ENCODE peak calls at places on chromosomes 16 and 17, in four cellular contexts. Y is body of pancreas; M is CD8-positive, alpha-beta T cell; E is colonic mucosa. K is an unnamed sample.

GRCh38 chr16:70522216-70523000 is 946 bp downstream of the COG4 start:
- DNase-seq in M (no peak), E (no peak), Y (no peak), K (no peak)

GRCh38 chr16:16139061-16139460 is 84.2 kb downstream of the ABCC6 start:
- DNase-seq in M (no peak), E (no peak), Y (no peak), K (no peak)

GRCh38 chr17:58329808-58330543 is 1.4 kb upstream of the TSPOAP1 start:
- DNase-seq in Y (no peak), E (no peak), M (peak), K (no peak)

GRCh38 chr17:5419959-5420653 is at the start of gene RPAIN:
- DNase-seq in M (peak), E (peak), Y (peak), K (peak)

GRCh38 chr16:19722269-19722952 is 4.3 kb downstream of the IQCK start:
- DNase-seq in E (no peak), M (no peak), Y (no peak), K (no peak)

GRCh38 chr16:22206013-22206846 is at the start of gene EEF2K:
- DNase-seq in M (peak), E (peak), Y (peak), K (peak)

GRCh38 chr17:56833023-56833811 is 503 bp downstream of the C17orf67 start:
- DNase-seq in M (peak), Y (peak), E (peak), K (peak)

GRCh38 chr17:81135503-81136283 is 29.6 kb upstream of the PVALEF start:
- DNase-seq in E (no peak), Y (no peak), M (no peak), K (no peak)

GRCh38 chr16:67865318-67865717 is 7.5 kb upstream of the EDC4 start:
- DNase-seq in M (no peak), Y (peak), E (no peak), K (peak)

GRCh38 chr16:54201200-54201599 is 85.4 kb downstream of the IRX3 start:
- DNase-seq in E (no peak), M (no peak), Y (no peak), K (no peak)

GRCh38 chr16:78961464-78961863 is 639.1 kb downstream of the MAF start:
- DNase-seq in Y (no peak), M (no peak), E (no peak), K (no peak)

GRCh38 chr16:64428463-64428862 is 693.4 kb downstream of the CDH11 start:
- DNase-seq in M (no peak), Y (no peak), E (no peak), K (no peak)

GRCh38 chr17:8532021-8532420 is 96.3 kb downstream of the NDEL1 start:
- DNase-seq in E (peak), Y (peak), M (no peak), K (peak)

GRCh38 chr17:32875904-32876413 is 965 bp downstream of the MYO1D start:
- DNase-seq in M (no peak), E (no peak), Y (no peak), K (no peak)

DNA sequence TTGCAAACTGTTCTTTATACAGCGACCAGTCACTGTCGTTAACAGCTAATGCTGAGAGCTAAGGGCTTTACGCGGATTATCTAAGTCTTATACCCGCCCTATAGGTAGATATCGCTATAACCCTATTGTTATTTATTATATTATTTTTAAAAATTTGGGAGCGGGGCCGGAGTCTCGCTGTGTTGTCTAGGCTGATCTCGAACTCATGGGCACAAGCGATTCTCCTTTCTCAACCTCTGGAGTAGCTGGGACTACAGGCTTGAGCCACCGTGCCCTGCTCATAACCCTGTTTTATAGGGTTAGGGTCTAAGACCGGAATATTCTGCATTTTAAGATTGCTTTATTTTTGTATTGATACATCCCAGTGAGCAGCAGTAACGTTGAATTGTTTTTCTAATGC is 24.7 kb downstream of the DEF8 start:
- DNase-seq in Y (no peak), E (no peak), M (no peak), K (no peak)
- H3K27ac ChIP-seq in Y (peak), E (peak), M (peak), K (peak)

GRCh38 chr17:74078363-74078762 is 125.1 kb upstream of the RPL38 start:
- DNase-seq in M (no peak), Y (no peak), E (no peak), K (no peak)
- H3K27ac ChIP-seq in M (no peak), Y (no peak), E (no peak), K (no peak)

DNA sequence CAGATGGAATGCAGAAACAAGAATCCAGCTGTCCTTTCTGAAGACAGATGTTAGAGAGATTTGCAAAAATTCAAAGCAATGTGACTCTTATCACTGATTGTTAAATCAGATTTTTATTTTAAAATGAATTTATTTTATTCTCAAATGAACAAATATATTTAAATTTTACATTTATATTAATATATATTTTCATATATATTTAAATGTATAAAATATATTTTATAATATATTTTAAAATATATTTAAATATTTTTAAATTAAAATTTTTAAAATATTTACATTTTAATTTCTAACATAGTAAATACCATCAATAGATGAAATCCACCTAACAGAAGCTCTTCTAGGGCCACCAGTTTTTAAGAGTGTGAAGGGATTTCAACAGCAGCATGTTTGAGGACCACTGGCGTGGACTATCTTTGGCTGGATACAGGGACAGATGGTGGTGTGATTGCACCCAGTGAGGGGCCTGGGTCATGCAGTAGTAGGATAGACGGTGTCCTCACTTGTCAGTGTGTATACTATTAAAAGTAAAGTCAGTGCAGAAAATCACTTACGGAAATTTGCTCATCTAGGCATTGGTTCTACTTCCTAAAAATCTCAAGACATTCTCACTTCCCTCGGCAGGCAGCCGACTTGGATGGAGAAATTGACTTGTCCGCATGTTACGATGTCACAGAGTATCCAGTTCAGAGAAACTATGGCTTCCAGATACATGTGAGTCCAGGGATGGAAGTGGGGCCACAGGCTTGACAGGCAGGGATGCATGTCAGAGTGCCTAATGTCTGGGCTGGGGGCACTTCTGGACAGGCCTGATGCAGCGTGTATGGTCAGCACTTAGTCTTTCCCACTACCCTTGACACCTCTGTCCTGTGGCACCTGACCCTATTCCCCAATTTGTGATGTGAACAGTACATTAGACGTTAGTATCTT is 56.3 kb downstream of the PLD6 start:
- DNase-seq in M (no peak), Y (no peak), E (no peak), K (no peak)
- H3K27ac ChIP-seq in M (no peak), Y (no peak), E (no peak), K (no peak)

DNA sequence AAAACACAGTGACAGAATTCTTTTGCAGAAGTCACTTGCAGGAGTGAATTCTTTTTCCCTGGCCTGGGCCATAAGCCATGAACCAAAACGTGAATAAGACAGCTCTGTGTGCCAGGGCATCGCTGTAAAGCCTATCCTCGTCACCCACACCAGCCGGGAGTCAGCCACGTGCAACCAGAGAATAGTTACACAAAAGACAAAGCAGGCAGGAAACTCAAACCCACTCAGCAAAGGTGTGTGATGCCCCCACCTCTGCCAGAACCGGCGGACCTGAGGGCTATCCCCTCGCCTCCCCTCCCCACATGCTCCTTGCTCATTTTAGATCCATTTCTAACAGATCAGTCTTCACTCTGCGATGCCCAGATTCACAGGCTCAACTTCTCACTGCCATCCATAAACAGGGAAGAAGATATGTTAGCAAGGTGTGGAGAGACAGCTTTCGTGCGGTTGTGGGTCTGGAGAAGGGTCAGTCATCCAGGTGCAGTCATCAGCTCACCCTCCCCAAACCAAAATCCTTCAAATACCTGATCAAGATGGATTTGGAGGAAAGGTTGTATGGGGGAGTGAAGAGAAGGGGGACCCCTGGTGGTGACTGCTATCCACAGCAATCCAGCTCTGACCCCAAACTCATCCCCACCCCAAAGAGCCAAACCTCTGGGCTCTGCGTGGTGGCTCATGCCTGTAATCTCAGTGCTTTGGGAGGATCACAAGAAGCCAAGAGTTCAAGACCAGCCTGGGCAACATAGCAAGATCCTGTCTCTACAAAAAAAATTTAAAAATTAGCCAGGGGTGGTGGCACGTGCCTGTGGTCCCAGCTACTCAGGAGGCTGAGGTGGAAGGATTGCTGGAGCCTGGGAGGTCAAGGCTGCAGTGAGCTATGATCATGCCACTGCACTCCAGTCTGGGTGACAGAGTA is 219.2 kb downstream of the C16orf78 start:
- DNase-seq in M (peak), E (no peak), Y (peak), K (peak)
- H3K27ac ChIP-seq in M (no peak), E (no peak), Y (no peak), K (no peak)

GRCh38 chr17:72119963-72120877 is 600 bp upstream of the SOX9 start:
- DNase-seq in M (no peak), E (peak), Y (peak), K (peak)
- H3K27ac ChIP-seq in M (no peak), E (peak), Y (peak), K (peak)

DNA sequence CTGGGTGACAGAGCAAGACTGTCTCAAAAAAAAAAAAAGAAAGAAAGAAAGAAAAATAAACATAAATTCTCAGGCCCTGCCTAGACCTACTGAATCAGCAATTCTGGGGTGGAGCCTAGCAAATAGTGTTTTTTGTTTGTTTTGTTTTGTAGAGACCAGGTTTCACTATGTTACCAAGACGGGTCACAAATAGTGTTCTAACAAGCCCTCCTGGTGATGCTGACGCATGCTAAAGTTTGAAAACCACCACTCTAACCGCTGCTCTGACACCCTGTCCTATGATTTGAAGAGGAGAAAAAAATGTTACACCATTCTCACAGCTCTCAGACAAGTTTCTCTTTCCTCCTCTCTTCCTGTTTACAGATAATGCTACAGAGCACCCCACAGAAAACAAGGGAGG is 1.5 kb downstream of the MRPL10 start:
- DNase-seq in Y (no peak), E (no peak), M (peak), K (no peak)
- H3K27ac ChIP-seq in Y (no peak), E (no peak), M (peak), K (peak)

GRCh38 chr16:4514606-4515005 is 24.0 kb downstream of the CDIP1 start:
- DNase-seq in M (no peak), E (no peak), Y (no peak), K (no peak)
- H3K27ac ChIP-seq in M (peak), E (peak), Y (peak), K (peak)

DNA sequence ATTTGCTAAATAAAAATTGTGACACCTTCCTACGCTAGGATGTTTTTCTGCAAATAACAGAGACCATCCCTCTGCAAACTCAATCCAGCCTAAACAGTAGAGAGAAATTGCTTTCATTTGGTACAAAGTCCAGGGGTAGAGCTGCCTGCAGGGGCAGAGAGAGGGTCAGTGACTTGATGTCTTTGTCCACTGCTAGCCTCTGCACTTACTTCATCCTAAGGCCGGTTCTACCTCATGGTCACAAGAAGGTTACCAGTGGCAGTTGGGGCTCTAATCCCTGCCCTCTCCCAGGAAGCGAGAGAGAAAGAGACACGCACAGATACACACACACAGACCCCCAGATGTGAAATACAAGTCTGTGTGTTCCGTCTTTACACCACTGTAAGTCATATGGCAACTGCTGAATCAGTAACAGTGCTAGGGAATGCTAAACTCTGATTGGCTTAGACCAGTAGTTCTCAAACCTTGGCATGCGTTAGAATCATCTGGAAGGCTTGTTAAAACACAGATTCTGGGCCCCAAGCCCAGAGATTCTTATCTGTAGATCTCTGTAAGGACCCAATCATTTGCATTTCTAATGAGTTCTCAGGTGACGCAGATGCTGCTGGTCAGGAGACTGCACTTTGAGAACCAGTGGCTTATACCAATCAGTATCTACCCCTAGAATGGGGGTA is 13.1 kb upstream of the LPCAT2 start:
- DNase-seq in Y (no peak), E (peak), M (no peak), K (no peak)
- H3K27ac ChIP-seq in Y (no peak), E (no peak), M (no peak), K (no peak)